ENCODE peak calls at places on chromosomes 2 and 18, in eight cellular contexts. V is lower lobe of right lung, D is fibroblast of lung, N is A549, R is foreskin fibroblast, F is GM12864, B is GM12878, E is DND-41. M is an unnamed sample.

GRCh38 chr2:74507926-74508520 is 528 bp upstream of the PCGF1 start:
- DNase-seq in V (peak), F (no peak), N (no peak), D (no peak), R (peak), E (no peak), B (no peak), M (no peak)

GRCh38 chr18:54020346-54020745 is 204.1 kb downstream of the MBD2 start:
- DNase-seq in B (no peak), F (no peak), D (no peak), R (no peak), E (no peak), N (no peak), V (no peak), M (peak)

GRCh38 chr2:131092409-131093065 is 723 bp downstream of the FAM168B start:
- DNase-seq in V (no peak), B (no peak), N (no peak), R (no peak), F (no peak), E (no peak), D (no peak), M (peak)

GRCh38 chr2:128727914-128728313 is 409.2 kb upstream of the HS6ST1 start:
- DNase-seq in D (peak), B (no peak), E (peak), R (peak), V (no peak), F (no peak), N (no peak), M (peak)

GRCh38 chr2:73850009-73850408 is 21.2 kb downstream of the STAMBP start:
- DNase-seq in B (no peak), V (no peak), D (no peak), N (no peak), R (no peak), F (no peak), E (no peak), M (no peak)

GRCh38 chr2:118599141-118599540 is 248.3 kb downstream of the EN1 start:
- DNase-seq in D (no peak), R (no peak), B (no peak), E (no peak), V (no peak), F (no peak), N (no peak), M (no peak)

GRCh38 chr2:146734042-146734715 is 1110.7 kb upstream of the ACVR2A start:
- DNase-seq in N (peak), V (no peak), B (peak), R (peak), E (peak), D (peak), F (no peak), M (peak)

GRCh38 chr2:134401789-134402188 is 147.9 kb downstream of the MGAT5 start:
- DNase-seq in N (no peak), R (no peak), V (no peak), D (no peak), B (no peak), E (no peak), F (no peak), M (no peak)

GRCh38 chr2:216339456-216340279 is 32.6 kb downstream of the MARCHF4 start:
- DNase-seq in F (no peak), E (no peak), D (peak), V (no peak), N (no peak), B (no peak), R (no peak), M (peak)

GRCh38 chr2:17375262-17375661 is 143.0 kb downstream of the RAD51AP2 start:
- DNase-seq in D (no peak), B (no peak), V (no peak), E (no peak), R (no peak), F (no peak), N (no peak), M (peak)

GRCh38 chr2:230947235-230947576 is 22.2 kb upstream of the GPR55 start:
- DNase-seq in B (no peak), V (no peak), F (no peak), N (no peak), E (no peak), D (no peak), R (no peak), M (no peak)

GRCh38 chr2:105329561-105330495 is at the start of gene TGFBRAP1:
- DNase-seq in E (peak), D (peak), V (peak), R (peak), N (peak), B (no peak), F (no peak), M (no peak)

GRCh38 chr2:14903709-14904374 is 271.3 kb downstream of the LRATD1 start:
- DNase-seq in V (peak), B (peak), N (peak), F (peak), D (no peak), E (peak), R (no peak), M (no peak)

GRCh38 chr18:21803495-21803894 is 62.9 kb downstream of the MIB1 start:
- DNase-seq in F (no peak), R (peak), D (peak), E (no peak), B (no peak), N (no peak), V (no peak), M (no peak)

GRCh38 chr2:37415128-37415817 is 70.8 kb downstream of the QPCT start:
- DNase-seq in D (peak), R (peak), B (no peak), F (no peak), V (no peak), N (no peak), E (no peak), M (peak)

GRCh38 chr2:161321944-161322343 is 13.7 kb downstream of the PSMD14 start:
- DNase-seq in V (no peak), F (no peak), D (no peak), B (no peak), E (no peak), N (no peak), R (no peak), M (no peak)

GRCh38 chr2:224060783-224061482 is 21.8 kb upstream of the SERPINE2 start:
- DNase-seq in F (no peak), V (no peak), N (no peak), B (no peak), E (no peak), R (no peak), D (no peak), M (no peak)

GRCh38 chr18:12442946-12443345 is 35.2 kb downstream of the PRELID3A start:
- DNase-seq in N (no peak), F (no peak), E (no peak), B (no peak), D (no peak), V (no peak), R (peak), M (no peak)

GRCh38 chr18:54004828-54005227 is 219.6 kb downstream of the MBD2 start:
- DNase-seq in N (no peak), D (no peak), V (no peak), R (no peak), B (no peak), F (no peak), E (no peak), M (peak)

DNA sequence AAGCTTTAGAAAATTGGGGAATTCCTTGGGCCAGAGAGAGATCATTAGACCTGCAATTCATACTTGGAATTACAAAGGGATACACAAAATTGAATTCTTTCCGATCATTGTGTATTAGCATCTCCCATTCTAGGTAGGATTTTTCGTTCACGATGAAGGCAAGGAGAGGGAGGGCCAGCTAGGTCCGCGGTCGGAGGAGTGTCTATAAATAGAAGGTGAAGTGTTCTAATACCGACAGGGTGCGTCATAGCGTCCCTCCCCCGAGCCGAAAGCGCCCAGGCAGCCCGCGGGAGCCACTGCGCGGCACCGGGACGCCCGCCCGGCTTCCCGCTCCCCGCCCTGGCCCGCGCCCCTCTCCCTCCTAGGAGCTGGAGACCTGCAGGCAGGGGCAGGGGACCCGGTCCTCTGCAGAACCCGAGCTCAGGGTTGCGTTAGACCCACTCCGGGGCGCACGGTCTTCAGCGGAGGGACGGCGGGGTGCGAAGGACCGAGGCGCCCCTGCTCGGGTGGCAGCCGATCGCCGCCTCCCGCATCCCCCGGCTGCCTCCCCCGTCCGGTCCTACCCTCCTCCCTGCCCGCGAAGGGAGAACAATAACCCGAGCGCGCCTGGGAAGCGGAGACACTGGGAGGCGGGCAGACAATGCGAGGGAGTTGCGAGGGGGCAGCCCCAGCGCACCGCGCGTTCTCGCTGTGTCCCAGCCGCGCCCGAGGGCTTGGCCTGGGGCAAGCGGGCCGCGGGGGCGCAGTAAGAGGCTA is 114.1 kb upstream of the SERTAD2 start:
- DNase-seq in V (peak), D (peak), E (peak), B (no peak), F (no peak), N (peak), R (peak), M (peak)
- TF ChIP-seq CTCF in V (peak), D (no peak), E (peak), B (peak), F (no peak), N (peak), R (no peak), M (no peak)

DNA sequence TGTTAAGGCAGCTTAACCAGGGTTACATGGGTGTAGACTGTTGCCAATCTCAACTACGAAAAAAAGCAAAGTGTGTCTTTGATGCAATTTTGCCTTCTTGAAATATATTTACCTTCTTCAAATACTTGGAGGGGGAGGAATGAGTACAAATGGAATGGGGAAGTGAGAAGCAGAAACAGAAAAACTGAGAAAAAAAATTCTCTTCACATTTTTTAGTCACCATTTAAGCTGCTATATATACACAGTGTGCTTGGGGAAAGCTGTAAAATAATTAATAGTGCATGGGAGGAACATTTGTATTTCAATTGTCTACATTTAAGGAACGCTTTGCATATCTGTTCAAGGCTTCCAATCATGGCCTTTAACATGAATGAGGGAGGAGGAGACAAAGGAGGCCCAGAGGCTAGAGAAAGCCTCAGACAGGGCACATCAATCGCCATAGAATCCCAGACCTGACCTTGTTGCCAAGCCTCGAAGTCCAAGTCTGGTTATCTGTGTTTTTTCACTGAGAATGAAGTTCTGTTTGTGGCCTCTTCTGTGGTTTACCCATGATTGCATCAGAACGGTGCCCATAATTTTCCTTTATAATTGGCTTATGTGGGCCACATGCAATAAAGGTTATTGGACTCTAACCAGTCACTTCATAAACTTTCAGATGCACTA is 158.6 kb downstream of the PIK3C3 start:
- DNase-seq in N (no peak), B (no peak), E (peak), D (peak), V (no peak), F (no peak), R (peak), M (peak)
- H3K4me3 ChIP-seq in N (no peak), B (no peak), E (no peak), D (no peak), V (no peak), F (no peak), R (no peak), M (no peak)

DNA sequence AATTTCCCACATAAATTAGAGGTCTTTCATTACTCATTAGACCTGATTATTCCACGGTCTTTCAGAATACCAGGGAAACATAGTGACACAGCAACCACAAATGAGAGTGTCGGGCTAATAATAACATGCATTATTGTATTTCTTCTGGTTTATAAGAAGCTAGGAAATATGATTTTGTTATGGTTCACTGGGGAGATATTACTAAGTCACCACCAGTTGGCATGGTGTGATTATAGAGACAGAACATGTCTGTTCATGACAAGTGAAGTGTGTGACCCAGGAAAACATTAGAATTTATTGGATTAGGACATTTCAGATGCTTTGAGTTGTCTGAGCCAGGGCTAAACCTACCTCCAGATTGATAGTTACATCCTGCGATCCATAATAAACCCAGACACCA is 494.4 kb downstream of the FBXO15 start:
- DNase-seq in F (no peak), V (no peak), N (no peak), D (no peak), B (no peak), E (no peak), R (no peak), M (no peak)
- TF ChIP-seq CTCF in F (no peak), V (no peak), N (no peak), D (no peak), B (no peak), E (no peak), R (no peak), M (no peak)

GRCh38 chr2:96832401-96832750 is 11.4 kb downstream of the ANKRD23 start:
- DNase-seq in D (no peak), E (no peak), V (no peak), N (no peak), F (no peak), R (no peak), B (no peak), M (no peak)
- H3K4me3 ChIP-seq in D (no peak), E (no peak), V (no peak), N (no peak), F (no peak), R (no peak), B (no peak), M (no peak)

GRCh38 chr2:239362497-239362896 is 38.3 kb downstream of the HDAC4 start:
- DNase-seq in B (no peak), E (no peak), R (no peak), D (no peak), N (no peak), V (no peak), F (no peak), M (no peak)

GRCh38 chr2:239360008-239360407 is 40.8 kb downstream of the HDAC4 start:
- DNase-seq in F (no peak), V (peak), N (no peak), D (no peak), E (no peak), R (no peak), B (no peak), M (no peak)

GRCh38 chr2:239359194-239359912 is 41.5 kb downstream of the HDAC4 start:
- DNase-seq in F (no peak), B (no peak), D (no peak), R (peak), E (no peak), N (no peak), V (no peak), M (no peak)

GRCh38 chr2:239360421-239361310 is 40.2 kb downstream of the HDAC4 start:
- DNase-seq in R (no peak), D (no peak), F (no peak), B (no peak), E (no peak), V (no peak), N (no peak), M (no peak)

GRCh38 chr2:239361311-239361642 is 39.5 kb downstream of the HDAC4 start:
- DNase-seq in F (no peak), R (peak), B (no peak), V (no peak), D (peak), N (no peak), E (no peak), M (peak)
- TF ChIP-seq CTCF in F (no peak), R (peak), B (peak), V (no peak), D (peak), N (no peak), E (no peak), M (peak)

GRCh38 chr2:113784823-113785744 is 28.6 kb upstream of the SLC35F5 start:
- DNase-seq in N (no peak), R (peak), B (no peak), F (no peak), V (no peak), D (peak), E (no peak), M (no peak)

GRCh38 chr2:113780472-113780871 is 24.0 kb upstream of the SLC35F5 start:
- DNase-seq in R (no peak), N (no peak), E (no peak), V (no peak), D (no peak), F (no peak), B (no peak), M (no peak)
- H3K4me3 ChIP-seq in R (no peak), N (no peak), E (no peak), V (no peak), D (no peak), F (no peak), B (no peak), M (no peak)

GRCh38 chr2:120509213-120509815 is 163.4 kb downstream of the INHBB start:
- DNase-seq in F (no peak), V (no peak), D (no peak), B (no peak), N (no peak), E (no peak), R (no peak), M (no peak)
- TF ChIP-seq CTCF in F (no peak), V (no peak), D (no peak), B (no peak), N (no peak), E (no peak), R (no peak), M (no peak)

DNA sequence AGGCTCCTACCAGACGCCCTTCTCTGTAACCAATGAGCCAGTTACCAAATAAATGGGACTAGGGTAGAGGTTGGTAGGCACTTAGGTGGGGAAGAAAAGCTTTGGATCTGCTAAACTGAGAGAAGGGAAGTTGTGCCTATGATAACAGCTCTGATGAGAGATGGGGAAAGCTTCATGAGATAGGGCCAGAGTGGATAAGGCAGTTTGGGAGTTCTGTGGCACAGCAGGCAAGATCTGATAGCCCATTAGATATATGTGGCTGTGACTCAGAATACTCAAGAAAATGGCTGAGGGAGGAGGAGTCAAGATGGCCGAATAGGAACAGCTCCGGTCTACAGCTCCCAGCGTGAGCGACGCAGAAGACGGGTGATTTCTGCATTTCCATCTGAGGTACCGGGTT is 99.8 kb downstream of the PDE11A start:
- DNase-seq in N (no peak), D (no peak), E (no peak), B (no peak), F (no peak), R (no peak), V (no peak), M (no peak)
- H3K4me3 ChIP-seq in N (no peak), D (no peak), E (no peak), B (no peak), F (no peak), R (no peak), V (no peak), M (no peak)